ENCODE peak calls at places on chromosome 22, in eight cellular contexts. H, A, V, R, N, P, E and U are unnamed samples.

GRCh38 chr22:39188809-39189208 is 36.3 kb upstream of the CBX7 start:
- DNase-seq in N (no peak), V (no peak), R (no peak), E (no peak), A (no peak), P (no peak), H (no peak), U (no peak)

GRCh38 chr22:48672387-48672786 is 1155.3 kb downstream of the BRD1 start:
- DNase-seq in N (no peak), R (no peak), P (no peak), V (no peak), A (no peak), E (no peak), H (no peak), U (no peak)

GRCh38 chr22:40721266-40721665 is 42.0 kb downstream of the MCHR1 start:
- DNase-seq in N (no peak), V (no peak), H (peak), R (no peak), A (no peak), P (no peak), E (no peak), U (peak)

GRCh38 chr22:29150701-29151100 is 55.0 kb upstream of the EMID1 start:
- DNase-seq in N (no peak), P (no peak), V (no peak), H (no peak), R (no peak), E (no peak), A (no peak), U (no peak)

GRCh38 chr22:47687364-47687655 is 924.9 kb downstream of the TBC1D22A start:
- DNase-seq in E (no peak), P (no peak), R (no peak), N (no peak), A (no peak), H (no peak), V (no peak), U (no peak)

GRCh38 chr22:22929381-22930221 is 42.0 kb downstream of the IGLL5 start:
- DNase-seq in H (no peak), A (no peak), N (no peak), P (no peak), V (no peak), R (no peak), E (no peak), U (no peak)

GRCh38 chr22:48889887-48890692 is 937.6 kb downstream of the BRD1 start:
- DNase-seq in A (no peak), P (no peak), H (no peak), N (no peak), E (no peak), V (no peak), R (no peak), U (no peak)

GRCh38 chr22:29782061-29782845 is 15.1 kb downstream of the UQCR10 start:
- DNase-seq in H (no peak), V (no peak), N (peak), A (no peak), P (no peak), R (peak), E (peak), U (no peak)

GRCh38 chr22:33579448-33580093 is 340.7 kb downstream of the LARGE1 start:
- DNase-seq in V (no peak), N (peak), E (peak), P (peak), R (peak), H (peak), A (peak), U (peak)

GRCh38 chr22:26671317-26672059 is 14.1 kb downstream of the MIAT start:
- DNase-seq in H (no peak), A (no peak), E (no peak), R (no peak), V (no peak), P (no peak), N (peak), U (no peak)

GRCh38 chr22:29856496-29856895 is 18.4 kb upstream of the ASCC2 start:
- DNase-seq in V (no peak), H (no peak), P (no peak), R (no peak), N (no peak), E (no peak), A (no peak), U (no peak)

GRCh38 chr22:48276933-48277867 is 1514.8 kb downstream of the TBC1D22A start:
- DNase-seq in N (peak), E (no peak), P (no peak), V (no peak), H (no peak), R (no peak), A (no peak), U (no peak)

GRCh38 chr22:42388130-42388797 is 43.9 kb downstream of the NFAM1 start:
- DNase-seq in R (no peak), A (no peak), N (no peak), E (peak), P (no peak), H (no peak), V (no peak), U (no peak)

GRCh38 chr22:22609271-22609670 is 35.1 kb upstream of the GGTLC2 start:
- DNase-seq in P (no peak), V (no peak), E (no peak), N (no peak), R (no peak), A (no peak), H (no peak), U (no peak)

GRCh38 chr22:35380013-35380412 is 883 bp upstream of the HMOX1 start:
- DNase-seq in P (no peak), E (no peak), R (no peak), V (no peak), N (peak), A (no peak), H (no peak), U (no peak)

GRCh38 chr22:50140615-50141014 is 29.9 kb upstream of the PANX2 start:
- DNase-seq in H (no peak), R (no peak), P (no peak), V (no peak), E (no peak), A (no peak), N (no peak), U (no peak)

GRCh38 chr22:35611891-35612576 is 5.1 kb downstream of the MB start:
- DNase-seq in N (peak), E (no peak), R (no peak), V (no peak), H (no peak), A (no peak), P (no peak), U (no peak)

GRCh38 chr22:29695129-29695926 is 24.5 kb upstream of the CABP7 start:
- DNase-seq in H (no peak), R (peak), E (peak), A (no peak), P (no peak), N (no peak), V (no peak), U (no peak)

GRCh38 chr22:46337870-46338269 is 2.4 kb downstream of the TRMU start:
- DNase-seq in P (no peak), H (no peak), V (no peak), E (no peak), N (no peak), A (no peak), R (no peak), U (no peak)

GRCh38 chr22:49601614-49602321 is 225.9 kb downstream of the BRD1 start:
- DNase-seq in R (no peak), N (no peak), A (no peak), E (no peak), H (no peak), V (no peak), P (no peak), U (no peak)

GRCh38 chr22:19598054-19598855 is 74.0 kb upstream of the CLDN5 start:
- DNase-seq in P (no peak), H (no peak), E (no peak), V (no peak), R (no peak), N (no peak), A (no peak), U (no peak)

GRCh38 chr22:44348963-44349950 is 36.5 kb upstream of the SHISAL1 start:
- DNase-seq in H (no peak), V (no peak), E (no peak), A (no peak), R (no peak), N (no peak), P (no peak), U (no peak)

GRCh38 chr22:32753591-32753990 is 47.9 kb upstream of the TIMP3 start:
- DNase-seq in N (no peak), V (no peak), A (no peak), E (no peak), H (no peak), R (no peak), P (no peak), U (no peak)

GRCh38 chr22:44758354-44758969 is 6.1 kb downstream of the ARHGAP8 start:
- DNase-seq in H (no peak), E (no peak), N (no peak), R (no peak), A (no peak), P (peak), V (no peak), U (peak)

GRCh38 chr22:22143448-22143847 is 101.1 kb upstream of the VPREB1 start:
- DNase-seq in V (no peak), R (no peak), A (no peak), P (no peak), N (no peak), E (no peak), H (no peak), U (no peak)

GRCh38 chr22:19706661-19707151 is 7.6 kb upstream of the SEPTIN5 start:
- DNase-seq in P (no peak), V (no peak), H (no peak), N (no peak), R (no peak), A (no peak), E (no peak), U (no peak)